ENCODE peak calls at places on chromosomes 13 and 19, in five cellular contexts. K is heart right ventricle; J is fibroblast of lung; M is CD8-positive, alpha-beta T cell; X is thyroid gland. Q is an unnamed sample.

GRCh38 chr13:113184568-113185440 is 23.7 kb downstream of the PCID2 start:
- DNase-seq in J (no peak), X (no peak), M (no peak), K (no peak), Q (no peak)

GRCh38 chr19:36054733-36055686 is at the start of gene WDR62:
- DNase-seq in K (peak; percentile 94), M (peak; percentile 89), X (peak; percentile 92), J (peak; percentile 87), Q (no peak)

GRCh38 chr13:44934724-44935123 is 54.5 kb downstream of the NUFIP1 start:
- DNase-seq in K (no peak), J (peak; percentile 88), M (no peak), X (no peak), Q (peak; percentile 59)

GRCh38 chr13:101520672-101521071 is 68.2 kb downstream of the ITGBL1 start:
- DNase-seq in X (no peak), M (no peak), J (peak; percentile 81), K (no peak), Q (peak; percentile 64)

GRCh38 chr13:107466326-107466725 is 749.0 kb downstream of the LIG4 start:
- DNase-seq in K (no peak), J (peak; percentile 88), M (no peak), X (no peak), Q (peak; percentile 15)

GRCh38 chr13:102295316-102296048 is 106.4 kb downstream of the FGF14 start:
- DNase-seq in K (no peak), X (no peak), M (no peak), J (peak; percentile 26), Q (peak; percentile 66)

GRCh38 chr19:35896643-35897040 is 3.7 kb downstream of the NFKBID start:
- DNase-seq in M (no peak), X (no peak), J (no peak), K (no peak), Q (no peak)

GRCh38 chr13:91054902-91055301 is 292.6 kb upstream of the MIR17HG start:
- DNase-seq in J (no peak), K (no peak), X (no peak), M (no peak), Q (no peak)

GRCh38 chr19:55579766-55580621 is 654 bp downstream of the ZNF579 start:
- DNase-seq in J (peak; percentile 54), K (peak; percentile 31), X (peak; percentile 60), M (no peak), Q (peak; percentile 34)

GRCh38 chr13:32881074-32881791 is 135.0 kb upstream of the KL start:
- DNase-seq in M (no peak), X (no peak), J (peak; percentile 98), K (no peak), Q (peak; percentile 88)

GRCh38 chr19:44747739-44748425 is 626 bp upstream of the BCL3 start:
- DNase-seq in X (peak; percentile 76), K (peak; percentile 78), M (no peak), J (peak; percentile 70), Q (peak; percentile 77)

GRCh38 chr19:44749318-44749717 is 810 bp downstream of the BCL3 start:
- DNase-seq in K (no peak), J (no peak), X (no peak), M (no peak), Q (no peak)

GRCh38 chr19:44746946-44747738 is 1.4 kb upstream of the BCL3 start:
- DNase-seq in J (peak; percentile 95), K (peak; percentile 96), X (peak; percentile 95), M (peak; percentile 59), Q (peak; percentile 95)

GRCh38 chr19:44749994-44750393 is 1.5 kb downstream of the BCL3 start:
- DNase-seq in K (no peak), X (no peak), M (no peak), J (no peak), Q (no peak)

DNA sequence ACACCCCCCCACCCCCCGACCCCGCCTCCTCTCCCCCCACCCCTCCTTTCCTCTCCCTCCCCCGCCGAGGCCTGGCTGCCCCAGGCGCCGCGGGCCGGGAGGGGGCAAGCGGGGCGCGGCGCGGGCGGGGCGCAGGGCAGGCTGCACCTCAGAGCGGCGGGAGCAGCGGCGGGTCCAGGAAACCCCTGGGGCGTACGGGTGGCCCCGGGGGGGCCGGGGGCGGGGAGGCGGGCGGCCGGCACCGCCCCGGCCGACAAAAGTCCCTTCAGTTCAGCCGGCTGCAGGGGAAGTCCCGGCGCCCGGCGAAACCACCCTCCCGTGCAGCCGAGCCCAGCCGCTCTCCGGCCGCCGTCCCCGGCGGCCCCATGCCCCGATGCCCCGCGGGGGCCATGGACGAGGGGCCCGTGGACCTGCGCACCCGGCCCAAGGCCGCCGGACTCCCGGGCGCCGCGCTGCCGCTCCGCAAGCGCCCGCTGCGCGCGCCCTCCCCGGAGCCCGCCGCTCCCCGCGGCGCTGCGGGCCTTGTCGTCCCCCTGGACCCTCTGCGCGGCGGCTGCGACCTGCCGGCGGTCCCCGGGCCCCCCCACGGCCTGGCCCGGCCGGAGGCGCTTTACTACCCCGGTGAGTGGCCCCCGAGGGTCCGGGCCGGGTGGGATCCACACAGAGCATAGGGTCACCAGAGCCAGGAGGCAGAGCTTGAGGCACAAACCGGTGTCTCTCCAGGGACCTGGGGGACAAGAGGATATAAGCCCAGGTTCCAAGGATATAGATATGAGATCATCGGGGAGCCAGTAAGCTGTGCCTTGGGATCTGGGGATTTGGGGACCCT is at the start of gene BCL3:
- DNase-seq in X (peak; percentile 70), J (no peak), K (peak; percentile 84), M (peak; percentile 35), Q (no peak)
- TF ChIP-seq CTCF in X (no peak), J (no peak), K (no peak), M (no peak), Q (no peak)

GRCh38 chr19:40689339-40690049 is 957 bp downstream of the NUMBL start:
- DNase-seq in X (no peak), K (peak; percentile 44), M (no peak), J (peak; percentile 30), Q (peak; percentile 15)

GRCh38 chr19:40686882-40687524 is 3.4 kb downstream of the NUMBL start:
- DNase-seq in M (no peak), K (no peak), X (no peak), J (no peak), Q (no peak)

GRCh38 chr19:40688987-40689338 is 1.5 kb downstream of the NUMBL start:
- DNase-seq in J (no peak), M (no peak), X (no peak), K (no peak), Q (peak; percentile 16)

GRCh38 chr19:40687525-40688016 is 2.9 kb downstream of the NUMBL start:
- DNase-seq in M (no peak), J (peak; percentile 80), X (peak; percentile 27), K (peak; percentile 81), Q (peak; percentile 92)

DNA sequence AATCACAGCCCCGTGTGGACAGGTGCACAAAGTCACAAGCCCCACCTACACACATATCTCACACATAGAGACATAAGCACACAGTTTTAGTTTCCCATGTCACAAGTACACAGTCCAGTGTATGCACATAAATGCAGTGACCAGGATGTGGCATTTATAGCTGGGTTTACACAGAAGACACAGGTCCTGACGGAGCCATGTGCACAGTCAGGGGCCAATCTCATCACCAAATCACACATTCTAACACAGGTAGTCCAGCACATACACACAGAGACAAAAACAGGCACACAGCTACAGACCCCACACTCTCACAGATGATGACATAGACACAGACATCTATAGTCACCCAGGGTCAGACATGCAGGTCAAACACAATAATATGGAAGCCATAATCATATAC is 2.2 kb downstream of the NUMBL start:
- DNase-seq in X (no peak), K (no peak), J (no peak), M (no peak), Q (peak; percentile 11)
- H3K4me3 ChIP-seq in X (no peak overlapping the region), K (peak overlapping the region; percentile 82), J (peak overlapping the region; percentile 98), M (no peak overlapping the region), Q (peak overlapping the region; percentile 100)

GRCh38 chr13:29471551-29471950 is 123.9 kb downstream of the SLC7A1 start:
- DNase-seq in M (no peak), X (no peak), J (no peak), K (no peak), Q (no peak)

GRCh38 chr13:29476046-29476445 is 119.4 kb downstream of the SLC7A1 start:
- DNase-seq in M (no peak), X (no peak), J (no peak), K (no peak), Q (no peak)

GRCh38 chr13:29474991-29475390 is 120.5 kb downstream of the SLC7A1 start:
- DNase-seq in K (no peak), J (peak; percentile 94), M (no peak), X (no peak), Q (peak; percentile 65)

GRCh38 chr13:29472317-29472961 is 123.0 kb downstream of the SLC7A1 start:
- DNase-seq in M (no peak), X (peak; percentile 53), J (peak; percentile 59), K (no peak), Q (peak; percentile 70)
- TF ChIP-seq CTCF in M (peak; percentile 76), X (peak; percentile 76), J (peak; percentile 99), K (peak; percentile 82), Q (peak; percentile 97)

GRCh38 chr19:15296841-15297415 is 35.4 kb downstream of the BRD4 start:
- DNase-seq in M (no peak), K (no peak), X (peak; percentile 48), J (no peak), Q (no peak)
- H3K4me3 ChIP-seq in M (peak overlapping the region; percentile 10), K (no peak overlapping the region), X (no peak overlapping the region), J (no peak overlapping the region), Q (no peak overlapping the region)

GRCh38 chr13:97068146-97068545 is 73.9 kb upstream of the OXGR1 start:
- DNase-seq in J (no peak), M (no peak), K (no peak), X (no peak), Q (no peak)

GRCh38 chr13:97068964-97069815 is 74.9 kb upstream of the OXGR1 start:
- DNase-seq in M (no peak), X (no peak), K (no peak), J (no peak), Q (no peak)

GRCh38 chr13:97072297-97072696 is 78.0 kb upstream of the OXGR1 start:
- DNase-seq in M (no peak), K (no peak), X (no peak), J (no peak), Q (no peak)

GRCh38 chr13:97067342-97067895 is 73.1 kb upstream of the OXGR1 start:
- DNase-seq in M (no peak), J (peak; percentile 48), K (no peak), X (no peak), Q (no peak)
- TF ChIP-seq CTCF in M (no peak), J (no peak), K (no peak), X (no peak), Q (peak; percentile 28)

GRCh38 chr19:58034476-58034790 is 608 bp downstream of the ZSCAN1 start:
- DNase-seq in X (no peak), J (no peak), M (no peak), K (no peak), Q (no peak)
- H3K4me3 ChIP-seq in X (peak overlapping the region; percentile 55), J (peak overlapping the region; percentile 28), M (no peak overlapping the region), K (peak overlapping the region; percentile 57), Q (no peak overlapping the region)

GRCh38 chr13:110593430-110594130 is 21.8 kb upstream of the NAXD start:
- DNase-seq in M (no peak), X (peak; percentile 27), K (no peak), J (peak; percentile 49), Q (peak; percentile 67)
- TF ChIP-seq CTCF in M (no peak), X (peak; percentile 82), K (peak; percentile 79), J (peak; percentile 38), Q (peak; percentile 59)